ENCODE peak calls at places on chromosomes 12 and 14, in five cellular contexts. A is stimulated activated CD4-positive, alpha-beta T cell treated with anti-CD3 and anti-CD28 coated beads, Interleukin-12 subunit alpha, Interleukin-12 subunit beta, amount 100 ng/mL, for 24 hours; T is fibroblast of lung; X is Jurkat, Clone E6-1; L is H9. O is an unnamed sample.

GRCh38 chr12:79998554-79998953 is 63.7 kb upstream of the PPP1R12A start:
- DNase-seq in A (no peak), T (no peak), X (no peak), L (no peak), O (no peak)

GRCh38 chr12:121812320-121812871 is 8.6 kb downstream of the SETD1B start:
- DNase-seq in A (no peak), T (peak), X (no peak), L (peak), O (no peak)

GRCh38 chr14:94921870-94922585 is 152.1 kb upstream of the GSC start:
- DNase-seq in A (no peak), T (no peak), X (no peak), L (no peak), O (no peak)

GRCh38 chr12:15364221-15365170 is 42.2 kb downstream of the PTPRO start:
- DNase-seq in A (no peak), T (peak), X (no peak), L (no peak), O (no peak)

GRCh38 chr14:94632305-94632590 is 20.1 kb downstream of the SERPINA3 start:
- DNase-seq in A (no peak), T (no peak), X (no peak), L (no peak), O (no peak)

GRCh38 chr14:51929920-51930682 is 59.2 kb upstream of the RTRAF start:
- DNase-seq in A (no peak), T (no peak), X (no peak), L (no peak), O (no peak)

GRCh38 chr12:79174656-79175055 is 310.1 kb downstream of the SYT1 start:
- DNase-seq in A (no peak), T (peak), X (peak), L (no peak), O (no peak)

GRCh38 chr14:73227812-73228781 is 9.2 kb upstream of the PAPLN start:
- DNase-seq in A (no peak), T (peak), X (no peak), L (peak), O (peak)

GRCh38 chr12:76586764-76587395 is 27.3 kb upstream of the OSBPL8 start:
- DNase-seq in A (no peak), T (peak), X (peak), L (no peak), O (no peak)

GRCh38 chr14:80264698-80265097 is 53.4 kb upstream of the DIO2 start:
- DNase-seq in A (no peak), T (no peak), X (no peak), L (no peak), O (no peak)

GRCh38 chr12:57626111-57626928 is 6.7 kb downstream of the B4GALNT1 start:
- DNase-seq in A (no peak), T (no peak), X (no peak), L (peak), O (no peak)

GRCh38 chr14:70378687-70379086 is 19.2 kb upstream of the COX16 start:
- DNase-seq in A (no peak), T (no peak), X (no peak), L (no peak), O (no peak)

O was measured in MG63.